ENCODE peak calls at places on chromosome X, in nine cellular contexts. Q, B, X, N, F, C, A, S and D are unnamed samples.
A peak's percentile ranks its signal among the peaks of the same experiment; 100 is the strongest.

GRCh38 chrX:22135994-22136684 is 104.0 kb downstream of the PHEX start:
- DNase-seq in X (no peak), B (peak; percentile 12), A (peak; percentile 59), N (peak; percentile 84), C (peak; percentile 81), S (no peak), Q (peak; percentile 52), F (no peak), D (peak; percentile 65)

GRCh38 chrX:145178268-145178667 is 69.0 kb upstream of the SPANXN1 start:
- DNase-seq in S (no peak), F (no peak), Q (no peak), B (no peak), A (no peak), C (no peak), X (no peak), N (no peak), D (no peak)

GRCh38 chrX:12877386-12877785 is 10.5 kb downstream of the TLR7 start:
- DNase-seq in C (no peak), N (no peak), F (no peak), Q (no peak), B (no peak), A (no peak), S (no peak), X (no peak), D (no peak)

GRCh38 chrX:10381218-10381617 is 224.4 kb downstream of the CLCN4 start:
- DNase-seq in S (no peak), N (no peak), C (no peak), F (no peak), A (no peak), X (no peak), B (no peak), Q (no peak), D (no peak)

GRCh38 chrX:101550362-101550761 is at the start of gene ARMCX1:
- DNase-seq in C (peak; percentile 92), Q (no peak), B (no peak), X (no peak), S (no peak), A (peak; percentile 59), N (no peak), F (peak; percentile 82), D (peak; percentile 80)

GRCh38 chrX:40867352-40867751 is 132.0 kb upstream of the MED14 start:
- DNase-seq in F (no peak), C (no peak), Q (no peak), N (peak; percentile 51), B (no peak), A (no peak), X (peak; percentile 36), S (no peak), D (peak; percentile 82)

GRCh38 chrX:118177708-118178107 is 61.1 kb upstream of the KLHL13 start:
- DNase-seq in B (no peak), S (no peak), Q (no peak), C (no peak), X (no peak), A (no peak), F (no peak), N (no peak), D (no peak)

GRCh38 chrX:12007881-12008280 is 130.4 kb upstream of the FRMPD4 start:
- DNase-seq in C (no peak), F (no peak), N (peak; percentile 41), Q (no peak), B (no peak), S (peak; percentile 64), X (peak; percentile 32), A (no peak), D (peak; percentile 74)

GRCh38 chrX:84187501-84188319 is at the start of gene RPS6KA6:
- DNase-seq in F (peak; percentile 30), X (no peak), C (peak; percentile 63), A (peak; percentile 51), B (peak; percentile 19), S (peak; percentile 20), N (no peak), Q (no peak), D (peak; percentile 7)

GRCh38 chrX:23246001-23246400 is 88.6 kb upstream of the PTCHD1 start:
- DNase-seq in B (no peak), Q (no peak), A (no peak), C (no peak), S (no peak), X (no peak), F (no peak), N (no peak), D (peak; percentile 13)

GRCh38 chrX:54640721-54641120 is 110.7 kb downstream of the GNL3L start:
- DNase-seq in C (peak; percentile 54), N (no peak), X (no peak), A (no peak), F (no peak), B (no peak), Q (no peak), S (no peak), D (peak; percentile 79)

GRCh38 chrX:19381326-19381725 is 37.6 kb downstream of the PDHA1 start:
- DNase-seq in Q (no peak), F (no peak), B (no peak), C (no peak), N (no peak), A (no peak), X (no peak), S (no peak), D (no peak)